ENCODE peak calls at places on chromosome 20, in five cellular contexts. J is uterus, E is ovary, F is AG10803, D is ascending aorta. O is an unnamed sample.

GRCh38 chr20:46683939-46684750 is 5.1 kb downstream of the TP53RK start:
- DNase-seq in J (peak), E (peak), F (peak), D (peak), O (peak)

GRCh38 chr20:25470045-25470444 is 62.6 kb downstream of the GINS1 start:
- DNase-seq in J (no peak), E (no peak), F (no peak), D (no peak), O (peak)

GRCh38 chr20:33668087-33668790 is 1.5 kb downstream of the ACTL10 start:
- DNase-seq in J (peak), E (no peak), F (no peak), D (no peak), O (no peak)

GRCh38 chr20:63015665-63016361 is 9.0 kb upstream of the BHLHE23 start:
- DNase-seq in J (no peak), E (no peak), F (no peak), D (no peak), O (no peak)

GRCh38 chr20:472137-472846 is 10.0 kb upstream of the TBC1D20 start:
- DNase-seq in J (no peak), E (no peak), F (no peak), D (no peak), O (no peak)

GRCh38 chr20:8589956-8590355 is 457.9 kb downstream of the PLCB1 start:
- DNase-seq in J (no peak), E (no peak), F (no peak), D (no peak), O (no peak)

GRCh38 chr20:32524871-32525501 is 60.1 kb downstream of the NOL4L start:
- DNase-seq in J (no peak), E (no peak), F (no peak), D (peak), O (no peak)

GRCh38 chr20:20440473-20440872 is 72.6 kb downstream of the INSM1 start:
- DNase-seq in J (no peak), E (no peak), F (no peak), D (no peak), O (no peak)

GRCh38 chr20:62304331-62305148 is 1.7 kb downstream of the ADRM1 start:
- DNase-seq in J (no peak), E (no peak), F (no peak), D (no peak), O (no peak)

GRCh38 chr20:1376007-1376406 is 16.8 kb downstream of the FKBP1A start:
- DNase-seq in J (no peak), E (no peak), F (no peak), D (no peak), O (no peak)

GRCh38 chr20:52305029-52305645 is 113.6 kb upstream of the ZFP64 start:
- DNase-seq in J (no peak), E (no peak), F (no peak), D (no peak), O (no peak)

GRCh38 chr20:21240394-21240793 is 62.7 kb upstream of the XRN2 start:
- DNase-seq in J (no peak), E (no peak), F (no peak), D (no peak), O (no peak)

GRCh38 chr20:371755-372542 is 8.6 kb upstream of the TRIB3 start:
- DNase-seq in J (peak), E (no peak), F (peak), D (peak), O (peak)

GRCh38 chr20:57896563-57896962 is 186.7 kb upstream of the PMEPA1 start:
- DNase-seq in J (no peak), E (no peak), F (no peak), D (no peak), O (no peak)

GRCh38 chr20:33016581-33017109 is 9.1 kb downstream of the BPIFB2 start:
- DNase-seq in J (no peak), E (no peak), F (no peak), D (no peak), O (no peak)

GRCh38 chr20:31785089-31785488 is 34.1 kb upstream of the MYLK2 start:
- DNase-seq in J (no peak), E (no peak), F (no peak), D (no peak), O (no peak)

GRCh38 chr20:57693002-57693582 is 16.7 kb downstream of the PMEPA1 start:
- DNase-seq in J (no peak), E (no peak), F (no peak), D (no peak), O (no peak)

GRCh38 chr20:50295345-50295744 is 104.7 kb downstream of the CEBPB start:
- DNase-seq in J (no peak), E (no peak), F (no peak), D (no peak), O (no peak)

GRCh38 chr20:63837134-63837429 is 6.0 kb upstream of the ZBTB46 start:
- DNase-seq in J (no peak), E (no peak), F (no peak), D (no peak), O (no peak)

GRCh38 chr20:4998160-4998651 is 3.1 kb downstream of the SLC23A2 start:
- DNase-seq in J (no peak), E (no peak), F (no peak), D (no peak), O (no peak)

GRCh38 chr20:33291830-33292355 is 8.9 kb downstream of the BPIFB1 start:
- DNase-seq in J (no peak), E (peak), F (no peak), D (no peak), O (peak)

GRCh38 chr20:39108746-39109145 is 146.6 kb downstream of the DHX35 start:
- DNase-seq in J (no peak), E (no peak), F (peak), D (no peak), O (peak)

GRCh38 chr20:33753763-33754162 is 22.0 kb downstream of the ZNF341 start:
- DNase-seq in J (no peak), E (no peak), F (no peak), D (no peak), O (no peak)

GRCh38 chr20:8633366-8633765 is 435.5 kb upstream of the PLCB4 start:
- DNase-seq in J (no peak), E (no peak), F (peak), D (no peak), O (no peak)

GRCh38 chr20:12700701-12701100 is 308.1 kb upstream of the SPTLC3 start:
- DNase-seq in J (no peak), E (no peak), F (no peak), D (no peak), O (no peak)

GRCh38 chr20:13009682-13010406 is 1.1 kb downstream of the SPTLC3 start:
- DNase-seq in J (peak), E (peak), F (peak), D (peak), O (peak)

GRCh38 chr20:45848969-45849582 is 8.1 kb downstream of the ACOT8 start:
- DNase-seq in J (no peak), E (no peak), F (no peak), D (no peak), O (no peak)

GRCh38 chr20:1664911-1665310 is 7.3 kb upstream of the SIRPG start:
- DNase-seq in J (no peak), E (no peak), F (no peak), D (no peak), O (no peak)

GRCh38 chr20:17658648-17658993 is 23.4 kb downstream of the RRBP1 start:
- DNase-seq in J (peak), E (no peak), F (no peak), D (no peak), O (no peak)

GRCh38 chr20:5433352-5433751 is 116.6 kb upstream of the PROKR2 start:
- DNase-seq in J (no peak), E (no peak), F (no peak), D (no peak), O (no peak)

GRCh38 chr20:46010491-46011405 is 2.0 kb downstream of the MMP9 start:
- DNase-seq in J (no peak), E (no peak), F (no peak), D (no peak), O (no peak)

GRCh38 chr20:20292472-20292871 is 75.4 kb upstream of the INSM1 start:
- DNase-seq in J (no peak), E (no peak), F (no peak), D (no peak), O (no peak)

GRCh38 chr20:38230957-38231785 is 29.4 kb downstream of the KIAA1755 start:
- DNase-seq in J (no peak), E (no peak), F (no peak), D (no peak), O (no peak)

GRCh38 chr20:35260426-35260825 is 17.5 kb downstream of the MMP24OS start:
- DNase-seq in J (no peak), E (no peak), F (no peak), D (no peak), O (no peak)

GRCh38 chr20:50193169-50193850 is 2.7 kb downstream of the CEBPB start:
- DNase-seq in J (no peak), E (peak), F (peak), D (no peak), O (peak)

GRCh38 chr20:51442602-51443001 is 99.9 kb downstream of the NFATC2 start:
- DNase-seq in J (no peak), E (no peak), F (no peak), D (no peak), O (no peak)

GRCh38 chr20:23746321-23746720 is 4.4 kb downstream of the CST1 start:
- DNase-seq in J (no peak), E (no peak), F (no peak), D (no peak), O (no peak)

DNA sequence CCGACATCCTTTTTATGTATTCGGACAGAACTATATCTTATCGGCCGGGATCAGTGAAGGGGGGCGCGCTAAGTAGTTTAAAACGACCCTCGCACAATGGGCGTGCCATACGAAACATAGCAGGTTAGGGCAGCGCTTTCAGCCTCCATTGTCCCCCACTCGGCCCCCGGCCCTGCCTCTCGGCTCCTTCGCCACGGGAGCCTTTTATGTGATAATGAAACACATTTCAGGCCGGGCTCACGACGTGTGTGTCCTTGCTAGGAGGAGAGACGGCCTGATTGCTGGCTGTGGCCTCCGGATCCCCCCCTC is 5.3 kb downstream of the FOXA2 start:
- DNase-seq in J (no peak), E (no peak), F (no peak), D (no peak), O (no peak)
- TF ChIP-seq CTCF in J (no peak), E (no peak), F (no peak), D (no peak), O (no peak)

GRCh38 chr20:41168281-41169183 is 31.2 kb downstream of the PLCG1 start:
- DNase-seq in J (no peak), E (peak), F (no peak), D (peak), O (no peak)
- H3K4me3 ChIP-seq in J (no peak), E (no peak), F (no peak), D (no peak), O (no peak)

DNA sequence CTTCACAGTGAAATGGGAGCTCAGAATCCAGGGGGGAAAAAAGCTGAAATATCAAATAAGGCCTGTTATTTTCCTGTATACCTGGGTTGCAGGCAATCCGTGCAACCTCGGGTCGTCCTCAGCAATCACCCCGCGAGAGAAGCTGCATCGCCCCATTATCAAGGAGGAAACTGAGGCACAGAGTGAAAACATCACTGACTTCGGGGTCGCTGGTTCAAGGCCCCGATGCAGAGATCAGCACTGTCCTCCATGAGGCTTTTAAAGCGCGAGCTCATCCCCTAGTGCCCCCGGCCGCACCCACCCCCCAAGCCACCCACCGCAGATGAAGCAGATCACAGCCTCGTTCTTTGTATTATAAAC is 203.9 kb downstream of the PREX1 start:
- DNase-seq in J (no peak), E (no peak), F (no peak), D (no peak), O (no peak)
- TF ChIP-seq CTCF in J (no peak), E (no peak), F (no peak), D (no peak), O (no peak)

GRCh38 chr20:3175270-3175669 is 1.9 kb upstream of the LZTS3 start:
- DNase-seq in J (no peak), E (no peak), F (no peak), D (no peak), O (no peak)
- H3K4me3 ChIP-seq in J (no peak), E (no peak), F (peak), D (peak), O (peak)

GRCh38 chr20:44603327-44603726 is 20.9 kb downstream of the PKIG start:
- DNase-seq in J (no peak), E (peak), F (no peak), D (no peak), O (no peak)
- TF ChIP-seq CTCF in J (no peak), E (no peak), F (no peak), D (no peak), O (no peak)